ENCODE peak calls at places on chromosomes 2 and 18, in five cellular contexts. One of them, this sample, is unnamed.

GRCh38 chr18:79754831-79755351 is 42.8 kb upstream of the KCNG2 start:
- DNase-seq in activated CD8-positive, alpha-beta memory T cell treated with anti-CD3 and anti-CD28 coated beads, Interleukin-2, amount 50 U/mL, for 48 hours: no peak
- DNase-seq in activated effector memory CD4-positive, alpha-beta T cell treated with Interleukin-2 at 50 U/mL for 16 hours: no peak
- DNase-seq in NCI-H1105 treated with DMSO at 0.1 percent for 48 hours: no peak
- DNase-seq in aorta: peak; percentile 65
- DNase-seq in this sample: no peak

GRCh38 chr2:222993920-222994650 is 57.9 kb upstream of the KCNE4 start:
- DNase-seq in NCI-H1105 treated with DMSO at 0.1 percent for 48 hours: no peak
- DNase-seq in activated CD8-positive, alpha-beta memory T cell treated with anti-CD3 and anti-CD28 coated beads, Interleukin-2, amount 50 U/mL, for 48 hours: no peak
- DNase-seq in aorta: peak; percentile 84
- DNase-seq in activated effector memory CD4-positive, alpha-beta T cell treated with Interleukin-2 at 50 U/mL for 16 hours: no peak
- DNase-seq in this sample: no peak

GRCh38 chr18:3294435-3295080 is 32.6 kb downstream of the MYL12B start:
- DNase-seq in NCI-H1105 treated with DMSO at 0.1 percent for 48 hours: no peak
- DNase-seq in activated effector memory CD4-positive, alpha-beta T cell treated with Interleukin-2 at 50 U/mL for 16 hours: no peak
- DNase-seq in aorta: no peak
- DNase-seq in activated CD8-positive, alpha-beta memory T cell treated with anti-CD3 and anti-CD28 coated beads, Interleukin-2, amount 50 U/mL, for 48 hours: no peak
- DNase-seq in this sample: no peak

GRCh38 chr18:39751161-39751560 is 2185.6 kb upstream of the CELF4 start:
- DNase-seq in NCI-H1105 treated with DMSO at 0.1 percent for 48 hours: no peak
- DNase-seq in aorta: no peak
- DNase-seq in activated CD8-positive, alpha-beta memory T cell treated with anti-CD3 and anti-CD28 coated beads, Interleukin-2, amount 50 U/mL, for 48 hours: no peak
- DNase-seq in activated effector memory CD4-positive, alpha-beta T cell treated with Interleukin-2 at 50 U/mL for 16 hours: no peak
- DNase-seq in this sample: no peak

GRCh38 chr2:105431367-105432088 is 32.7 kb upstream of the FHL2 start:
- DNase-seq in activated effector memory CD4-positive, alpha-beta T cell treated with Interleukin-2 at 50 U/mL for 16 hours: no peak
- DNase-seq in activated CD8-positive, alpha-beta memory T cell treated with anti-CD3 and anti-CD28 coated beads, Interleukin-2, amount 50 U/mL, for 48 hours: no peak
- DNase-seq in aorta: no peak
- DNase-seq in NCI-H1105 treated with DMSO at 0.1 percent for 48 hours: peak; percentile 40
- DNase-seq in this sample: no peak

GRCh38 chr2:96802281-96802595 is 13.8 kb upstream of the CNNM3 start:
- DNase-seq in activated effector memory CD4-positive, alpha-beta T cell treated with Interleukin-2 at 50 U/mL for 16 hours: peak; percentile 22
- DNase-seq in aorta: peak; percentile 55
- DNase-seq in NCI-H1105 treated with DMSO at 0.1 percent for 48 hours: no peak
- DNase-seq in activated CD8-positive, alpha-beta memory T cell treated with anti-CD3 and anti-CD28 coated beads, Interleukin-2, amount 50 U/mL, for 48 hours: no peak
- DNase-seq in this sample: no peak

GRCh38 chr2:210195066-210195852 is 24.1 kb upstream of the KANSL1L start:
- DNase-seq in activated effector memory CD4-positive, alpha-beta T cell treated with Interleukin-2 at 50 U/mL for 16 hours: no peak
- DNase-seq in activated CD8-positive, alpha-beta memory T cell treated with anti-CD3 and anti-CD28 coated beads, Interleukin-2, amount 50 U/mL, for 48 hours: no peak
- DNase-seq in aorta: no peak
- DNase-seq in NCI-H1105 treated with DMSO at 0.1 percent for 48 hours: peak; percentile 79
- DNase-seq in this sample: peak; percentile 80

GRCh38 chr2:239311132-239312040 is 89.4 kb downstream of the HDAC4 start:
- DNase-seq in activated CD8-positive, alpha-beta memory T cell treated with anti-CD3 and anti-CD28 coated beads, Interleukin-2, amount 50 U/mL, for 48 hours: peak; percentile 43
- DNase-seq in NCI-H1105 treated with DMSO at 0.1 percent for 48 hours: no peak
- DNase-seq in aorta: peak; percentile 77
- DNase-seq in activated effector memory CD4-positive, alpha-beta T cell treated with Interleukin-2 at 50 U/mL for 16 hours: no peak
- DNase-seq in this sample: no peak

GRCh38 chr18:51279367-51279984 is 82.0 kb upstream of the MEX3C start:
- DNase-seq in NCI-H1105 treated with DMSO at 0.1 percent for 48 hours: no peak
- DNase-seq in activated effector memory CD4-positive, alpha-beta T cell treated with Interleukin-2 at 50 U/mL for 16 hours: no peak
- DNase-seq in aorta: no peak
- DNase-seq in activated CD8-positive, alpha-beta memory T cell treated with anti-CD3 and anti-CD28 coated beads, Interleukin-2, amount 50 U/mL, for 48 hours: no peak
- DNase-seq in this sample: no peak

GRCh38 chr2:167640096-167640495 is 607.3 kb downstream of the STK39 start:
- DNase-seq in activated CD8-positive, alpha-beta memory T cell treated with anti-CD3 and anti-CD28 coated beads, Interleukin-2, amount 50 U/mL, for 48 hours: no peak
- DNase-seq in activated effector memory CD4-positive, alpha-beta T cell treated with Interleukin-2 at 50 U/mL for 16 hours: no peak
- DNase-seq in aorta: no peak
- DNase-seq in NCI-H1105 treated with DMSO at 0.1 percent for 48 hours: no peak
- DNase-seq in this sample: no peak

GRCh38 chr18:69233465-69234054 is 167.1 kb upstream of the DOK6 start:
- DNase-seq in activated CD8-positive, alpha-beta memory T cell treated with anti-CD3 and anti-CD28 coated beads, Interleukin-2, amount 50 U/mL, for 48 hours: no peak
- DNase-seq in aorta: no peak
- DNase-seq in activated effector memory CD4-positive, alpha-beta T cell treated with Interleukin-2 at 50 U/mL for 16 hours: no peak
- DNase-seq in NCI-H1105 treated with DMSO at 0.1 percent for 48 hours: no peak
- DNase-seq in this sample: no peak

GRCh38 chr2:24586955-24587354 is 95.9 kb downstream of the NCOA1 start:
- DNase-seq in aorta: no peak
- DNase-seq in activated effector memory CD4-positive, alpha-beta T cell treated with Interleukin-2 at 50 U/mL for 16 hours: no peak
- DNase-seq in activated CD8-positive, alpha-beta memory T cell treated with anti-CD3 and anti-CD28 coated beads, Interleukin-2, amount 50 U/mL, for 48 hours: no peak
- DNase-seq in NCI-H1105 treated with DMSO at 0.1 percent for 48 hours: no peak
- DNase-seq in this sample: no peak